ENCODE peak calls at places on chromosomes 12 and 14, in six cellular contexts. W, E, O, S, N and V are unnamed samples.

GRCh38 chr12:108611884-108612415 is 14.1 kb upstream of the TMEM119 start:
- DNase-seq in E (no peak), O (no peak), W (no peak), N (no peak), S (peak; percentile 89), V (peak; percentile 72)

GRCh38 chr12:6953417-6954315 is 2.5 kb downstream of the PTPN6 start:
- DNase-seq in W (no peak), S (no peak), E (peak; percentile 69), O (no peak), N (peak; percentile 72), V (peak; percentile 65)

GRCh38 chr12:91381309-91381804 is 198.7 kb upstream of the DCN start:
- DNase-seq in E (no peak), O (no peak), W (peak; percentile 84), N (no peak), S (peak; percentile 86), V (peak; percentile 94)

GRCh38 chr12:31491819-31492598 is 98.9 kb downstream of the DENND5B start:
- DNase-seq in E (no peak), O (no peak), W (no peak), S (peak; percentile 85), N (no peak), V (peak; percentile 87)

GRCh38 chr14:75978249-75978731 is 3.5 kb downstream of the TGFB3 start:
- DNase-seq in W (no peak), E (no peak), O (no peak), N (no peak), S (no peak), V (no peak)

GRCh38 chr14:104932676-104933631 is 8.3 kb downstream of the PLD4 start:
- DNase-seq in E (peak; percentile 78), W (peak; percentile 86), N (peak; percentile 75), O (no peak), S (peak; percentile 70), V (peak; percentile 66)

GRCh38 chr14:61598980-61599379 is 96.3 kb upstream of the HIF1A start:
- DNase-seq in O (peak; percentile 8), N (no peak), W (no peak), S (no peak), E (no peak), V (peak; percentile 39)

GRCh38 chr12:33588082-33588712 is 148.6 kb upstream of the SYT10 start:
- DNase-seq in W (peak; percentile 35), S (no peak), O (no peak), N (no peak), E (no peak), V (peak; percentile 82)

GRCh38 chr12:121334513-121335343 is 17.5 kb downstream of the ANAPC5 start:
- DNase-seq in S (peak; percentile 78), O (peak; percentile 34), N (peak; percentile 27), W (peak; percentile 38), E (no peak), V (peak; percentile 87)

GRCh38 chr14:24887623-24888304 is 162.2 kb downstream of the STXBP6 start:
- DNase-seq in S (peak; percentile 24), E (no peak), O (no peak), W (no peak), N (no peak), V (no peak)

GRCh38 chr14:104101651-104102281 is 16.3 kb downstream of the ASPG start:
- DNase-seq in S (no peak), W (no peak), E (no peak), O (no peak), N (no peak), V (no peak)

GRCh38 chr12:103947871-103948555 is 17.7 kb upstream of the TDG start:
- DNase-seq in N (no peak), O (no peak), W (no peak), E (no peak), S (no peak), V (peak; percentile 29)

GRCh38 chr12:1332327-1332726 is 262.1 kb downstream of the FBXL14 start:
- DNase-seq in S (peak; percentile 12), O (no peak), E (no peak), N (no peak), W (no peak), V (peak; percentile 61)

GRCh38 chr12:6954754-6955461 is 3.8 kb downstream of the PTPN6 start:
- DNase-seq in O (no peak), W (no peak), N (no peak), S (no peak), E (no peak), V (no peak)

GRCh38 chr12:25546318-25546717 is 6.8 kb downstream of the LMNTD1 start:
- DNase-seq in W (no peak), E (no peak), O (no peak), S (peak; percentile 24), N (no peak), V (no peak)

GRCh38 chr12:94930216-94930654 is 73.3 kb downstream of the NDUFA12 start:
- DNase-seq in E (no peak), W (no peak), N (no peak), S (no peak), O (no peak), V (no peak)

GRCh38 chr14:90276627-90277367 is 20.4 kb downstream of the PSMC1 start:
- DNase-seq in S (peak; percentile 13), O (no peak), W (no peak), E (no peak), N (no peak), V (peak; percentile 44)

GRCh38 chr12:109092484-109093021 is 719 bp downstream of the ALKBH2 start:
- DNase-seq in N (peak; percentile 19), S (no peak), O (no peak), W (no peak), E (no peak), V (no peak)

GRCh38 chr14:63852271-63852816 is 460 bp upstream of the SYNE2 start:
- DNase-seq in E (no peak), O (no peak), S (peak; percentile 20), W (no peak), N (no peak), V (peak; percentile 33)

GRCh38 chr14:89139404-89140247 is 277.4 kb downstream of the FOXN3 start:
- DNase-seq in S (no peak), E (no peak), W (no peak), N (no peak), O (peak; percentile 84), V (no peak)

GRCh38 chr14:63857467-63858030 is 4.7 kb downstream of the SYNE2 start:
- DNase-seq in N (no peak), O (peak; percentile 17), S (no peak), E (no peak), W (no peak), V (no peak)

GRCh38 chr12:104288635-104289258 is 14.8 kb upstream of the EID3 start:
- DNase-seq in W (peak; percentile 86), O (peak; percentile 92), N (peak; percentile 91), E (peak; percentile 75), S (peak; percentile 77), V (peak; percentile 81)

GRCh38 chr12:1993341-1993740 is 10.9 kb downstream of the DCP1B start:
- DNase-seq in N (no peak), W (no peak), S (peak; percentile 98), O (no peak), E (no peak), V (peak; percentile 92)

GRCh38 chr12:78802593-78802992 is 62.0 kb upstream of the SYT1 start:
- DNase-seq in N (no peak), E (no peak), S (peak; percentile 70), O (no peak), W (no peak), V (peak; percentile 72)

GRCh38 chr14:81033841-81034240 is 78.4 kb downstream of the TSHR start:
- DNase-seq in W (no peak), S (no peak), N (no peak), O (no peak), E (no peak), V (no peak)

GRCh38 chr12:123912415-123913385 is 59.9 kb downstream of the CCDC92 start:
- DNase-seq in E (no peak), O (peak; percentile 35), S (no peak), W (no peak), N (no peak), V (no peak)